ENCODE peak calls at places on chromosomes 16 and 17, in eight cellular contexts. M, L, X, F, J, W, C and P are unnamed samples.

GRCh38 chr16:24440296-24440695 is 99.1 kb upstream of the RBBP6 start:
- DNase-seq in J (no peak), F (no peak), C (no peak), L (no peak), X (no peak), W (no peak), M (no peak), P (no peak)

GRCh38 chr17:62601438-62601837 is 26.0 kb upstream of the MRC2 start:
- DNase-seq in X (no peak), F (no peak), L (no peak), M (no peak), C (no peak), J (no peak), W (no peak), P (no peak)

GRCh38 chr16:76946879-76947278 is 244.1 kb upstream of the MON1B start:
- DNase-seq in M (peak), C (no peak), F (peak), J (no peak), W (peak), X (no peak), L (no peak), P (no peak)

GRCh38 chr16:303760-304505 is 21.0 kb downstream of the PDIA2 start:
- DNase-seq in X (no peak), W (peak), F (no peak), C (no peak), J (no peak), M (no peak), L (no peak), P (no peak)

GRCh38 chr16:79848739-79849518 is 248.4 kb upstream of the MAF start:
- DNase-seq in J (no peak), C (no peak), M (no peak), L (no peak), W (peak), F (no peak), X (no peak), P (no peak)

GRCh38 chr17:68840073-68840472 is 115.1 kb downstream of the ABCA8 start:
- DNase-seq in X (no peak), C (no peak), L (no peak), F (no peak), M (no peak), J (no peak), W (no peak), P (no peak)

GRCh38 chr16:87457724-87458423 is 35.0 kb downstream of the ZCCHC14 start:
- DNase-seq in J (no peak), L (no peak), W (no peak), C (no peak), X (no peak), F (peak), M (peak), P (no peak)

GRCh38 chr16:11085025-11085485 is 140.7 kb downstream of the CLEC16A start:
- DNase-seq in L (no peak), F (peak), C (no peak), W (peak), J (no peak), M (no peak), X (no peak), P (no peak)

GRCh38 chr16:84464116-84464515 is 40.3 kb downstream of the MEAK7 start:
- DNase-seq in X (no peak), M (no peak), F (no peak), W (no peak), C (no peak), J (no peak), L (no peak), P (no peak)

GRCh38 chr17:36068524-36068923 is 4.5 kb downstream of the CCL18 start:
- DNase-seq in F (no peak), L (no peak), M (no peak), C (no peak), J (no peak), X (no peak), W (no peak), P (no peak)

GRCh38 chr16:14351647-14352046 is 278.4 kb downstream of the PARN start:
- DNase-seq in X (no peak), C (no peak), J (no peak), F (no peak), W (peak), M (no peak), L (no peak), P (no peak)

GRCh38 chr16:82523786-82524185 is 103.0 kb upstream of the CDH13 start:
- DNase-seq in W (no peak), J (no peak), C (no peak), X (no peak), M (no peak), L (no peak), F (no peak), P (no peak)

GRCh38 chr17:60170835-60171752 is 21.3 kb downstream of the CA4 start:
- DNase-seq in L (no peak), C (no peak), M (no peak), W (no peak), X (no peak), J (no peak), F (no peak), P (no peak)

GRCh38 chr17:5667871-5668270 is 83.6 kb upstream of the NLRP1 start:
- DNase-seq in L (no peak), M (no peak), C (no peak), W (peak), F (no peak), X (peak), J (no peak), P (no peak)

GRCh38 chr16:89360760-89361435 is 129.5 kb downstream of the ANKRD11 start:
- DNase-seq in J (no peak), M (no peak), C (no peak), F (no peak), L (peak), X (no peak), W (no peak), P (peak)